ENCODE peak calls at places on chromosome 21, in six cellular contexts. L, W, O, S, D and B are unnamed samples.

GRCh38 chr21:37682908-37683307 is 233.3 kb downstream of the KCNJ6 start:
- DNase-seq in S (no peak), O (no peak), L (no peak), D (no peak), W (no peak), B (no peak)

GRCh38 chr21:31927872-31928476 is 55.2 kb downstream of the HUNK start:
- DNase-seq in D (no peak), L (no peak), W (no peak), O (no peak), S (no peak), B (no peak)

GRCh38 chr21:32653326-32653901 is 41.2 kb upstream of the CFAP298 start:
- DNase-seq in L (peak), D (no peak), W (peak), O (no peak), S (no peak), B (peak)

GRCh38 chr21:36980280-36981048 is 14.0 kb upstream of the HLCS start:
- DNase-seq in O (peak), L (peak), D (no peak), W (peak), S (peak), B (peak)

GRCh38 chr21:38913120-38913975 is 107.6 kb downstream of the ETS2 start:
- DNase-seq in O (peak), L (peak), W (peak), D (no peak), S (peak), B (peak)

GRCh38 chr21:38506606-38507331 is 8.5 kb upstream of the ERG start:
- DNase-seq in W (no peak), S (no peak), L (no peak), O (no peak), D (no peak), B (no peak)

GRCh38 chr21:34762761-34763160 is 94.0 kb downstream of the CLIC6 start:
- DNase-seq in D (no peak), S (no peak), W (no peak), L (no peak), O (no peak), B (no peak)

GRCh38 chr21:27677547-27677946 is 710.7 kb upstream of the ADAMTS5 start:
- DNase-seq in O (no peak), W (no peak), S (no peak), L (no peak), D (no peak), B (no peak)

GRCh38 chr21:35207322-35207721 is 158.2 kb upstream of the RUNX1 start:
- DNase-seq in L (no peak), W (no peak), O (no peak), D (no peak), S (no peak), B (no peak)

GRCh38 chr21:33290441-33290840 is 24.3 kb downstream of the IL10RB start:
- DNase-seq in O (no peak), D (no peak), S (no peak), W (no peak), L (no peak), B (no peak)

GRCh38 chr21:36518883-36519492 is 39.1 kb upstream of the CLDN14 start:
- DNase-seq in S (no peak), D (no peak), L (no peak), W (no peak), O (no peak), B (no peak)

GRCh38 chr21:20739421-20739820 is 258.8 kb upstream of the NCAM2 start:
- DNase-seq in O (no peak), D (no peak), L (no peak), W (peak), S (no peak), B (no peak)

GRCh38 chr21:32411366-32412161 is 942 bp upstream of the EVA1C start:
- DNase-seq in W (peak), S (no peak), D (no peak), L (peak), O (peak), B (peak)

GRCh38 chr21:33058468-33059318 is 11.2 kb upstream of the OLIG1 start:
- DNase-seq in D (no peak), S (no peak), W (no peak), O (no peak), L (no peak), B (no peak)

GRCh38 chr21:31366825-31367224 is 22.8 kb upstream of the TIAM1 start:
- DNase-seq in D (peak), S (no peak), W (no peak), O (no peak), L (peak), B (no peak)

GRCh38 chr21:38525454-38525853 is 27.2 kb upstream of the ERG start:
- DNase-seq in W (no peak), S (no peak), L (no peak), D (no peak), O (no peak), B (no peak)

GRCh38 chr21:32538147-32538792 is 47.1 kb downstream of the TCP10L start:
- DNase-seq in D (no peak), S (no peak), W (no peak), L (no peak), O (no peak), B (no peak)

GRCh38 chr21:21232320-21232719 is 234.1 kb downstream of the NCAM2 start:
- DNase-seq in L (peak), O (no peak), S (no peak), W (peak), D (no peak), B (peak)

GRCh38 chr21:19507682-19508260 is 1104.2 kb upstream of the TMPRSS15 start:
- DNase-seq in L (no peak), S (no peak), W (no peak), D (no peak), O (no peak), B (no peak)

GRCh38 chr21:16535100-16535418 is 805.3 kb downstream of the USP25 start:
- DNase-seq in O (peak), D (peak), L (peak), W (no peak), S (no peak), B (no peak)

GRCh38 chr21:27649323-27649722 is 682.4 kb upstream of the ADAMTS5 start:
- DNase-seq in W (no peak), O (no peak), L (peak), D (peak), S (no peak), B (no peak)

GRCh38 chr21:28442624-28443023 is 550.1 kb downstream of the LTN1 start:
- DNase-seq in D (no peak), L (peak), O (no peak), W (no peak), S (no peak), B (no peak)

GRCh38 chr21:21397464-21397863 is 399.3 kb downstream of the NCAM2 start:
- DNase-seq in S (no peak), L (no peak), D (no peak), W (no peak), O (no peak), B (no peak)

GRCh38 chr21:32143222-32143939 is 135.5 kb downstream of the MIS18A start:
- DNase-seq in O (peak), L (no peak), W (no peak), S (no peak), D (no peak), B (no peak)

GRCh38 chr21:36038701-36039497 is 21.4 kb downstream of the SETD4 start:
- DNase-seq in S (no peak), W (no peak), D (no peak), O (no peak), L (no peak), B (no peak)

GRCh38 chr21:34800797-34801518 is 132.2 kb downstream of the CLIC6 start:
- DNase-seq in D (no peak), W (no peak), O (no peak), L (peak), S (no peak), B (no peak)

GRCh38 chr21:38286739-38287426 is 30.1 kb downstream of the KCNJ15 start:
- DNase-seq in O (no peak), D (no peak), L (no peak), W (no peak), S (no peak), B (no peak)

GRCh38 chr21:36478941-36479340 is 981 bp downstream of the CLDN14 start:
- DNase-seq in D (no peak), O (no peak), L (peak), S (no peak), W (peak), B (peak)

GRCh38 chr21:35102488-35103407 is 53.6 kb upstream of the RUNX1 start:
- DNase-seq in O (no peak), W (no peak), L (no peak), D (no peak), S (peak), B (no peak)

GRCh38 chr21:17802568-17802967 is 16.6 kb downstream of the C21orf91 start:
- DNase-seq in D (peak), W (no peak), L (peak), S (no peak), O (no peak), B (no peak)

GRCh38 chr21:42276076-42276475 is 39.1 kb downstream of the TFF3 start:
- DNase-seq in L (no peak), W (no peak), D (no peak), O (no peak), S (no peak), B (peak)

GRCh38 chr21:42269382-42269781 is 45.8 kb downstream of the TFF3 start:
- DNase-seq in L (peak), O (no peak), W (no peak), D (no peak), S (no peak), B (no peak)

GRCh38 chr21:42272984-42273600 is 42.1 kb downstream of the TFF3 start:
- DNase-seq in L (no peak), D (no peak), S (no peak), O (no peak), W (no peak), B (no peak)

GRCh38 chr21:42271065-42271464 is 44.1 kb downstream of the TFF3 start:
- DNase-seq in L (no peak), W (no peak), S (no peak), D (no peak), O (no peak), B (no peak)

GRCh38 chr21:42272109-42272962 is 42.9 kb downstream of the TFF3 start:
- DNase-seq in S (no peak), D (no peak), W (no peak), L (no peak), O (no peak), B (no peak)
- TF ChIP-seq CTCF in S (no peak), D (no peak), W (no peak), L (no peak), O (no peak), B (no peak)

DNA sequence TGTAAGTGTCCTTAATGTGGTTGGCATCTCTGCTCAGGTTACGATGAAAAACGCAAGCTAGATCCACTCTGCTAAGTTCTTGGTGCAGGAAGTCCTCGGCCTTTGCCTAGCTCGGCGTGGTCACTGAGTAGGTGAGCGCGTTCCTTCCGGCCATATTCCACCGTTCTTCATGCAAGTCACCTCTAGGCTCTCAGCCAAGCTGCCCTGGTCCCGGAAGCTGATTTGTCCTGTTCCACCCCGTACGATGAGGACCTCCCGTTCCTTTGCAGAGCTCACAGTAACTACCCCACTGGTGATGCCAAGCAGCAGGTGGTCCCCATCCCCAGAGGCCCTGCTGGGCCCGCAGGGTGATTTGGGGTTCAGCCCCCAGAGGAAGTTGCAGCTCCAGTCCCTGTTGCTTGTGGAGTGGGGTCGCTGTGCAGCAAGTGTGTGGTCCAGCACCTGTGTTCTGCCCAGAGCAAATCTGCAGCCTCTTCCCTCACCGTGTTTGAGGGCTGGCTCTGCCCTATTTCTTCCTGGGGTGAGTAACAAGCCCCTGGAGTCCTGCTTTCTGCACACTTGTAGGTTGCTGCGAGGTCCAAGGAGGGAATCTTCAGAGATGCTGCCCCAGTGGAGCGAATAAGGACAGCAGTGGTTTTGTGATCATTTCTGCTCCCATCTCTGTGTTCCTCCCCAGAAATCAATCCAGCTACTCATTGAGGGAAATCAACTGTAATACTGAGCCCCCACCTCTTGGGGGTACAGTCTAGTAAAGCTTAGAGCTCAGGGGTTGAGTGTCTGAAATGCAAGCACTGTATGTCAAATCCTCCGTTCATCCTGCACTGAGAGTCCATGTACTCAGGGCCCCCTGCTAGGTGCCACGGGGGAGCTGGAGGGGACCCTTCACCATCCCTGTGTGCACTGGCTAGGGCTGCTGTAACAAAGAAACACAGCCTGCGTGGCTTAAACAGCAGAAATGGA is 2.3 kb downstream of the UMODL1 start:
- DNase-seq in L (no peak), S (no peak), W (no peak), O (no peak), D (no peak), B (no peak)
- TF ChIP-seq CTCF in L (no peak), S (no peak), W (no peak), O (no peak), D (no peak), B (no peak)

DNA sequence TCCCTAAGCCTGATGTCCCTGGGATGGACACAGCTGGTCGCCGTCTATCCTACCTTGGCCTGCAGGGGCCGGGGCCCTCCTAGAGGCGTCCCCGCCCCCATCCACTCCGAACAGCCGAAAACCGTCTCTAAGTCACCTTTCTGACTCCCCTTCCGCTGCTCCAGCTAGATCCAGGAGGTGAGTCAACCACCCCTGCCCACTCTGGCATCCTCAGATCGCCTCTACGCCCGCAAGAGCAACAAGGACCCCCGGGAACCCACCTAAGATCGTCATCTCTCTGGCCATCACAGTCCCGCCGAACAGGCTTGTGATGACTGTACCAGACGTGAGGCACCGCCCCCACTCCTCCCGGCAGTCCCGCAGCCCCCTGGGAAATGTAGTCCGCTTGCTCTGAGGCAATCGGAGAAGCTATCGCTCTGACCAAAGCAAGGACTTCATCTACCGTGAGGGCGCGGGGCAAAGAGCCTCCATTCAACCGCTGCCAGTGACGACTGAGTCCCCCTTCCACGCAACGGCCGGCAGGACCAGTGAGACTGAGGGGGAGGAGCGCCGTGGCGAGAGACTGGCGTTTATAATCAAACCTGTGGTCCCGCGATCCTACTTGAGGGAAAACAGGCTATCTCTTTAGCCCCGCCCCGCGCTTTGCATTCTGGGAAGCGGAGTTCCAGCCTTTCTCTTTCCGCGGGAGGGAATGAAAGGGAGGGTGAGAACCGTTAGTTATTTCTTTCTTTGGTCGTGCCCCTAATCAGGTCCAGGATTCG is at the start of gene HSPA13:
- DNase-seq in D (peak), S (peak), O (peak), W (peak), L (peak), B (peak)
- TF ChIP-seq CTCF in D (no peak), S (no peak), O (no peak), W (no peak), L (no peak), B (no peak)

DNA sequence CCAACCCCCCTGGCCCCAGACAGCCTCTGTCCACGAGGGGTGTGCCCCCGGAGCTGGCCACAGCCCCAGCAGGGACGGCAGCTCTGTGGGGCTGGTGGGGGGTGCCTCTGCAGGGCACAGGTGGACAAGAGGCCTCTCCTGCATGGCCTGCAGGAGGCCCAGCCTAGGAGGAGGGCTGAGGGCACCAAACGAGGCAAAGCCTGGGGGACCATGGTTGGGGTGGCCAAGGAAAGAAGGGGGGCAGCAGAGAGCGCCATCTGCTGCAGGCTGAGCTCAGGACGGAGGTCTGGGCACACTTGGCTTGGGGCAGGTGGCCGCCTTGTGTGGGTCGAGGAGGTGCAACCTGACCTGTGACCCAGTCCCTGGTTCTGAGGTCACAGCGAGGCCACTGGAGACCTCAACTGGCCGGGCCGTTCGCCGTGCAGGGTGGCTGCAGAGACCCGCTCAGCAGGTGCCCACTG is 27.3 kb downstream of the RRP1 start:
- DNase-seq in L (no peak), W (no peak), O (no peak), S (no peak), D (no peak), B (no peak)
- TF ChIP-seq CTCF in L (no peak), W (no peak), O (no peak), S (peak), D (peak), B (no peak)

GRCh38 chr21:42520628-42521253 is 7.1 kb downstream of the SLC37A1 start:
- DNase-seq in L (no peak), S (no peak), O (no peak), D (no peak), W (peak), B (peak)
- TF ChIP-seq CTCF in L (peak), S (no peak), O (no peak), D (peak), W (peak), B (peak)

GRCh38 chr21:43982489-43983078 is 29.5 kb upstream of the TRAPPC10 start:
- DNase-seq in D (no peak), W (no peak), L (no peak), O (no peak), S (no peak), B (no peak)

GRCh38 chr21:43978060-43978459 is 34.0 kb upstream of the TRAPPC10 start:
- DNase-seq in L (no peak), W (no peak), S (no peak), O (no peak), D (no peak), B (no peak)

GRCh38 chr21:43981151-43981870 is 30.8 kb upstream of the TRAPPC10 start:
- DNase-seq in S (no peak), O (no peak), D (no peak), L (no peak), W (no peak), B (no peak)

GRCh38 chr21:43981871-43982210 is 30.3 kb upstream of the TRAPPC10 start:
- DNase-seq in O (no peak), L (no peak), D (no peak), W (no peak), S (no peak), B (no peak)

DNA sequence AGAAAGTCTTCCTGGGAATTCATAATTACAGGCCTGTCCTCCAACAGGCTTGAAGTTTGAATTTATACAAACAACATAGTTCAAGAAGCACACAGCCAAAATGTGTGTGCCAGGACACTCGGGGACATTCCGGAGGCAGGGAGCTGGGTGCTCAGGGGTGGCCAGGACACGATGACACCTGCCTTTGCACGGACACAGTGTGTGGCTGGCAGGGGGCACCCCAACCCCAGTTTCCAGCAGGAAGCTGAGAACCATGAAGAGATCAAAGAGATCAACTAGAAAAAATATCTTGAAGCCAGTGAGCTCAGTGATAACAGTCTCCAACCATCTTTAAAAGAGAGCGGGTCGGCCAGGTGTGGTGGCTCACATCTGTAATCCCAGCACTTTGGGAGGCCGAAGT is 32.5 kb upstream of the TRAPPC10 start:
- DNase-seq in W (no peak), O (no peak), D (no peak), L (no peak), S (no peak), B (no peak)
- TF ChIP-seq CTCF in W (no peak), O (no peak), D (peak), L (no peak), S (no peak), B (no peak)

GRCh38 chr21:46210378-46211136 is 18.0 kb downstream of the LSS start:
- DNase-seq in D (no peak), W (no peak), O (no peak), S (no peak), L (no peak), B (no peak)
- TF ChIP-seq CTCF in D (peak), W (no peak), O (no peak), S (no peak), L (no peak), B (no peak)